ENCODE peak calls at places on chromosomes 3 and 15, in five cellular contexts. Q is HepG2, I is H1, S is HCT116, O is GM12878. L is an unnamed sample.

GRCh38 chr3:16739416-16740091 is 134.3 kb upstream of the DAZL start:
- DNase-seq in Q (no peak), I (no peak), S (no peak), O (no peak), L (no peak)

GRCh38 chr15:67133738-67134576 is 68.6 kb downstream of the SMAD3 start:
- DNase-seq in Q (no peak), I (no peak), S (no peak), O (no peak), L (no peak)

GRCh38 chr15:37098468-37099320 is 1.7 kb downstream of the MEIS2 start:
- DNase-seq in Q (no peak), I (no peak), S (no peak), O (no peak), L (peak; percentile 26)

GRCh38 chr3:108357042-108357441 is 60.7 kb downstream of the HHLA2 start:
- DNase-seq in Q (no peak), I (no peak), S (no peak), O (no peak), L (no peak)

GRCh38 chr3:140848675-140849074 is 93.0 kb upstream of the SLC25A36 start:
- DNase-seq in Q (no peak), I (no peak), S (no peak), O (no peak), L (no peak)

GRCh38 chr3:134312072-134312872 is 61.6 kb upstream of the RYK start:
- DNase-seq in Q (no peak), I (no peak), S (no peak), O (no peak), L (no peak)

GRCh38 chr3:114552527-114552812 is 258.6 kb downstream of the TIGIT start:
- DNase-seq in Q (no peak), I (no peak), S (no peak), O (no peak), L (no peak)

GRCh38 chr3:155018621-155019330 is 61.3 kb upstream of the MME start:
- DNase-seq in Q (no peak), I (no peak), S (no peak), O (no peak), L (peak; percentile 76)

GRCh38 chr3:182149594-182149993 is 437.9 kb downstream of the SOX2 start:
- DNase-seq in Q (peak; percentile 15), I (no peak), S (no peak), O (no peak), L (no peak)

GRCh38 chr15:79702621-79703020 is 194.2 kb downstream of the MTHFS start:
- DNase-seq in Q (no peak), I (no peak), S (no peak), O (no peak), L (no peak)

GRCh38 chr15:68696532-68697363 is 118.0 kb downstream of the CORO2B start:
- DNase-seq in Q (no peak), I (no peak), S (no peak), O (no peak), L (no peak)

GRCh38 chr3:111690242-111690641 is 95.1 kb upstream of the ZBED2 start:
- DNase-seq in Q (no peak), I (no peak), S (no peak), O (no peak), L (no peak)

GRCh38 chr3:143287403-143287802 is 167.8 kb downstream of the CHST2 start:
- DNase-seq in Q (no peak), I (no peak), S (no peak), O (no peak), L (no peak)

GRCh38 chr15:20348900-20349773 is 192.5 kb downstream of the GOLGA6L6 start:
- DNase-seq in Q (no peak), I (no peak), S (no peak), O (no peak), L (no peak)

GRCh38 chr15:101258238-101259144 is 6.6 kb upstream of the CHSY1 start:
- DNase-seq in Q (peak; percentile 57), I (no peak), S (peak; percentile 51), O (peak; percentile 51), L (peak; percentile 43)

DNA sequence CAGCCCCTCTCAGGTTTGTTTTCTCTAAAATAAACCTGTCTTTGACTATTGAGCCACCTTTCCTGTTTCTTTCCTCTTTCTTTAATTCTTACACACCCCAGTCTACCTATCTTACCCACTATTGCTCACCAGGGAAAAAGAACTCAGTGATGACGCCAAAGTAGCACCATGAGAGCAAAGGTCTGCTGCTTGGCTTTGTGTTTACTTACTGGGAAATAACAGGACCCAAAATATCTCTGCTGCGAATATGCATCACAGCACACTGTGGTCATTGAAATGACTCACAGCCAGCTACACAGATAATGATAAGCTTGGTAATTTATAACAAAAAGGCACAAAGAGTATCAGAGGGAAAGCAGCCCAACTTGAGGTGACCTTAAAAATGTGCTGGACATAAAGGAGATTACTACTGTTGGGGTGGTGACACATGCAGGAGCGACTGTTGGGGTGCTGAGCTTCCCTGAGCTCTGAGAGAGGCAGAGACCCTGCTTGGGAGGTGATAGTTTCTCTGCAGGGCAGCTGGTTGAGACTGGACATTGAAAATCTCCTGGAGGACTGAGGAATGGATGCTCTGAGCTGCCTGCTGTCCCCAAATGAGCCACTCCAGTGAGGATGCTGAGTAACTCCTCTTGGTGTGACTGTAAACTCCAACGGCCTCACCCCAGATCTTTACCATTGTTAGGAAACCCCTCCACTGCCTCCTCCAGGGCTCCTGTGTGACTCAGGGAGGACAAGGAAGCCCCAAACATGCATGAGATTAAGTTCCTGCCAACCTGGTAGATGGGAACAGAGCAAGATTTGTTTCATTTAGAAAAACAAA is 14.5 kb downstream of the EFCAB12 start:
- DNase-seq in Q (peak; percentile 91), I (no peak), S (no peak), O (no peak), L (peak; percentile 36)
- TF ChIP-seq POLR2A in Q (no peak), I (no peak), S (no peak), O (no peak), L (no peak)

GRCh38 chr3:123089611-123090301 is 22.9 kb downstream of the PDIA5 start:
- DNase-seq in Q (no peak), I (no peak), S (no peak), O (no peak), L (no peak)
- TF ChIP-seq ZNF274 in Q (no peak), I (no peak), S (no peak), O (no peak), L (no peak)

GRCh38 chr3:79019137-79019923 is 748.5 kb downstream of the ROBO1 start:
- DNase-seq in Q (peak; percentile 84), I (peak; percentile 73), S (no peak), O (no peak), L (no peak)
- TF ChIP-seq POLR2A in Q (peak; percentile 80), I (peak; percentile 57), S (no peak), O (peak; percentile 37), L (no peak)

DNA sequence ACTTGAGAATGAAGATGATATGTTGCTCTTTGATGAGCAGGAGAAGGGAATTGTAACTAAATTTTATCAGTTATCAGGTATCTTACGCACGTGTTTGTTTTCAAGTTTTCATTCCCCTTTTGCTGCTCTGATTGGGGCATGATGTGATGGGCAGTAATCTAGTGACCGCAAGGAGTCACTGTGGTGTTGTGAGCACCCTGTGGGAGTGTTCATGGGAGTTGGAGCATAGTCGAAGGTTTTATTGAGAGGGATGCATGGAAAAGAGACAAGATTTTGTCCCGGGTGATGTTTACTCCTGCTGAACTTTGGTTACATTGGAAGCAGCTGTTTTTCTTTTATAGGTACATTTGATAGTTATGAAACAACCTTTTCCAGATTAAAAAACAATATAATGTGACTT is 2.1 kb downstream of the FAN1 start:
- DNase-seq in Q (no peak), I (no peak), S (no peak), O (no peak), L (no peak)
- TF ChIP-seq ZNF274 in Q (no peak), I (no peak), S (no peak), O (no peak), L (no peak)

DNA sequence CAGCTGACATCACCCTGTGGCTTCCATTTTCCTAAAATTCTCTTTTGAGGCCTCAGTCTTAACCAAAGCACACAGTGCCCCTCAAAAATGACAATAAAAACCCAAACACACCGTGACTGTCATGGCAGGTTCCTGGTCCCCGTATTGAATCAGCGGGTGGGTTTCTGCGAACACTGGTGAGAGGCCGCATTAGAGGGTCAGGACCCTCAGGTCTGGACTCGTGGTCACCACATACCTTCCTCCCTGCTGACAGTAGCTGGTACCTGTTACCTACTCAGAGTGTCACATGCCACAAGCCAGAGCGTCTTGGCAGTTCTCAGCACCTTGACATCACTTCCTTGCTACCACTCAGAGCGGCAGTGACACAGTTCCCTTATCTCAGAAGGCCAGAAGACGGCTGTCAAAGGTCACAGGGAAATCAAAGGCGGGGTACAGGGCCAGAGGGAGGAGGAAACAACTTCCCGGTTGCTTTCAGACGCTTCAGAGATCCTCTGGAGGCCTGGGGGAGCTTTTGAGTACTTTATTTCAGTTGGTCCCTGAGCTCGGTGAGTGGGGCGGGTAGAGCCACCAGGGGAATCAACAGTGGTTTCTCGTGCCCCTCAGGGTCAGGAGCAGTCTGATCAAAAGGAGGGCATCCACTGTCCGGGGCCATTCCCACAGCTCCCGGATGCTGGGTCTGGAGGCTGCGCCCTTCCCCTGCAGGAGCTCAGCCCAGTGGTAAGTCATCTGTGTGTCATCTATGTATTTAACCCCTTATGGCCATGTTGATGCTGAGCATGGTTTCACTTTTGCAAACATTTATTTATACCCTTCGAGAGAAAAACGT is at the start of the genes CCR5AS and CCRL2:
- DNase-seq in Q (no peak), I (no peak), S (no peak), O (no peak), L (peak; percentile 95)
- TF ChIP-seq POLR2A in Q (no peak), I (no peak), S (no peak), O (peak; percentile 39), L (peak; percentile 68)